ENCODE peak calls at places on chromosomes 13 and 19, in five cellular contexts. N, G, L, V and J are unnamed samples.

GRCh38 chr13:33799950-33800592 is 17.9 kb upstream of the RFC3 start:
- DNase-seq in N (peak; percentile 10), G (no peak), L (no peak), V (no peak), J (peak; percentile 74)

GRCh38 chr19:13849991-13850909 is 26.7 kb upstream of the NANOS3 start:
- DNase-seq in N (no peak), G (no peak), L (peak; percentile 79), V (no peak), J (peak; percentile 92)

GRCh38 chr19:1163283-1163933 is 10.7 kb downstream of the SBNO2 start:
- DNase-seq in N (no peak), G (no peak), L (no peak), V (no peak), J (no peak)

GRCh38 chr13:110307697-110308376 is 753 bp downstream of the COL4A2 start:
- DNase-seq in N (no peak), G (no peak), L (no peak), V (no peak), J (no peak)

GRCh38 chr13:113579686-113580085 is 4.9 kb upstream of the TFDP1 start:
- DNase-seq in N (no peak), G (no peak), L (no peak), V (peak; percentile 19), J (no peak)

GRCh38 chr13:112859817-112860190 is 109.2 kb upstream of the MCF2L start:
- DNase-seq in N (no peak), G (peak; percentile 62), L (peak; percentile 52), V (peak; percentile 32), J (peak; percentile 53)

GRCh38 chr13:42656136-42656535 is 82.2 kb downstream of the TNFSF11 start:
- DNase-seq in N (no peak), G (no peak), L (no peak), V (no peak), J (peak; percentile 28)

GRCh38 chr13:40164137-40164536 is 502.3 kb downstream of the FOXO1 start:
- DNase-seq in N (no peak), G (peak; percentile 61), L (no peak), V (no peak), J (no peak)

GRCh38 chr19:13974073-13974472 is 21.8 kb downstream of the DCAF15 start:
- DNase-seq in N (no peak), G (peak; percentile 59), L (no peak), V (peak; percentile 88), J (no peak)

GRCh38 chr19:47391510-47392223 is 27.7 kb downstream of the MEIS3 start:
- DNase-seq in N (no peak), G (peak; percentile 7), L (peak; percentile 58), V (peak; percentile 71), J (peak; percentile 88)

GRCh38 chr19:16566161-16566560 is 6.1 kb downstream of the SLC35E1 start:
- DNase-seq in N (no peak), G (no peak), L (no peak), V (no peak), J (no peak)

GRCh38 chr19:17673937-17674799 is 14.0 kb downstream of the UNC13A start:
- DNase-seq in N (no peak), G (no peak), L (no peak), V (no peak), J (no peak)

GRCh38 chr19:40147693-40148347 is 43.4 kb upstream of the MAP3K10 start:
- DNase-seq in N (peak; percentile 28), G (peak; percentile 10), L (no peak), V (no peak), J (peak; percentile 74)

GRCh38 chr13:93559718-93560117 is 333.1 kb downstream of the GPC6 start:
- DNase-seq in N (no peak), G (peak; percentile 96), L (no peak), V (no peak), J (no peak)

GRCh38 chr13:33229446-33230177 is 55.9 kb downstream of the STARD13 start:
- DNase-seq in N (no peak), G (no peak), L (no peak), V (no peak), J (no peak)

GRCh38 chr19:46753420-46754155 is 7.3 kb upstream of the STRN4 start:
- DNase-seq in N (no peak), G (no peak), L (peak; percentile 67), V (no peak), J (peak; percentile 51)

GRCh38 chr13:105573134-105573533 is 962.3 kb downstream of the EFNB2 start:
- DNase-seq in N (no peak), G (no peak), L (no peak), V (no peak), J (peak; percentile 11)

GRCh38 chr13:39106216-39106995 is 68.2 kb downstream of the NHLRC3 start:
- DNase-seq in N (no peak), G (no peak), L (no peak), V (no peak), J (no peak)

GRCh38 chr13:90032841-90033493 is 1314.5 kb upstream of the MIR17HG start:
- DNase-seq in N (no peak), G (no peak), L (no peak), V (no peak), J (no peak)

GRCh38 chr13:103098535-103098934 is 32.3 kb upstream of the SLC10A2 start:
- DNase-seq in N (no peak), G (no peak), L (no peak), V (no peak), J (no peak)

GRCh38 chr19:8866344-8866743 is 34.2 kb downstream of the MBD3L1 start:
- DNase-seq in N (no peak), G (no peak), L (no peak), V (no peak), J (no peak)

GRCh38 chr13:110496281-110496680 is 65.2 kb downstream of the RAB20 start:
- DNase-seq in N (no peak), G (no peak), L (no peak), V (no peak), J (no peak)

GRCh38 chr13:100269837-100270236 is 180.9 kb downstream of the PCCA start:
- DNase-seq in N (peak; percentile 16), G (no peak), L (peak; percentile 59), V (no peak), J (peak; percentile 31)

GRCh38 chr13:78024996-78025395 is 106.4 kb upstream of the EDNRB start:
- DNase-seq in N (no peak), G (no peak), L (no peak), V (no peak), J (no peak)

GRCh38 chr13:74575729-74576125 is 441.5 kb upstream of the KLF12 start:
- DNase-seq in N (no peak), G (no peak), L (peak; percentile 29), V (no peak), J (peak; percentile 80)

GRCh38 chr19:43594710-43595604 is 977 bp downstream of the IRGQ start:
- DNase-seq in N (no peak), G (peak; percentile 32), L (no peak), V (peak; percentile 52), J (peak; percentile 82)

GRCh38 chr13:70408865-70409264 is 300.6 kb upstream of the KLHL1 start:
- DNase-seq in N (no peak), G (no peak), L (no peak), V (no peak), J (no peak)

GRCh38 chr13:44762946-44763345 is 186.8 kb upstream of the TSC22D1 start:
- DNase-seq in N (no peak), G (no peak), L (no peak), V (no peak), J (no peak)

DNA sequence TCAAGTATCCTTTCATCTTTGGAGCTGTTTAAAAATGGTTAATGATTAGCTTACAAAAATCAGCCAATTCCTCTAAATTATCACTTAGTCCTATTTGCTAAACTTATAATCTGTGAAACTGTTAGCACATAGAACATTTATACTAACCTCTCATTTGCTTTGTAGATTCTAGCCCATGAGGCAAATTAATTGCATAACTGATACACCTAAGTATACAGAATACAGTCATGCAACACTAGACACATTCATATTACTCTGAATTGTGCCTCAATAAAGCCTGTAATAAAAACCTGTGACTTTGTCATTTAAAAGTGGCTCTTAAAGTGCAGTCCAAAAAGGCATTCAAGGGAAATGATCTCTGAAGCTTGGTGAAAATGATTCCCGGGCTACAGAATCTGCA is 21.0 kb downstream of the SERPINE3 start:
- DNase-seq in N (no peak), G (no peak), L (no peak), V (no peak), J (no peak)
- H3K4me3 ChIP-seq in N (no peak overlapping the region), G (no peak overlapping the region), L (no peak overlapping the region), V (no peak overlapping the region), J (no peak overlapping the region)

DNA sequence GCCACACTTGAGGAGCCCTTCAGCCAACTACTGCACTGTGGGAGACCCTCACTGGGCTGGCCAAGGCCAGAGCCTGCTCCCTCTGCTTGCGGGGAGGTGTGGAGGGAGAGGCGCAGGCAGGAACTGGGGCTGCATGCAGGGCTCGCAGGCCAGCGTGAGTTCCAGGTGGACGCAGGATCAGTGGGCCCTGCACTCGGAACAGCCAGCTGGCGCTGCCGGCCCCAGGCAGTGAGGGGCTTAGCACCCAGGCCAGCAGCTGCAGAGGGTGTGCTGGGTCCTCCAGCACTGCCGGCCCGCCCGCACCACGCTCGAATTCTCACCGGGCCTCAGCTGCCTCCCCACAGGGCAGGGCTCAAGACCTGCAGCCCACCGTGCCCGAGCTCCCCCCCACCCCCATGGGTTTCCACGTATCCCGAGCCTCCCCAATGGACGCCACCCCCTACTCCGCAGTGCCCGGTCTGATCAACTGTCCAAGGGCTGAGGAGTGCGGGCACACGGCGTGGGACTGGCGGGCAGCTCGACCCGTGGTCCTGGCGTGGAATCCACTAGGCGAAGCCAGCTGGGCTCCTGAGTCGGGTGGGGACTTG is 1293.8 kb upstream of the PCDH9 start:
- DNase-seq in N (no peak), G (no peak), L (no peak), V (no peak), J (no peak)
- H3K4me3 ChIP-seq in N (no peak overlapping the region), G (no peak overlapping the region), L (no peak overlapping the region), V (no peak overlapping the region), J (no peak overlapping the region)

GRCh38 chr19:58154287-58154678 is 3.7 kb upstream of the ZNF329 start:
- DNase-seq in N (no peak), G (no peak), L (peak; percentile 25), V (no peak), J (peak; percentile 50)
- H3K4me3 ChIP-seq in N (peak overlapping the region; percentile 85), G (peak overlapping the region; percentile 89), L (peak overlapping the region; percentile 86), V (no peak overlapping the region), J (peak overlapping the region; percentile 91)

GRCh38 chr19:7679017-7679720 is 1.5 kb upstream of the TRAPPC5 start:
- DNase-seq in N (no peak), G (no peak), L (no peak), V (peak; percentile 64), J (no peak)

GRCh38 chr19:7680606-7681335 is at the start of gene TRAPPC5:
- DNase-seq in N (no peak), G (peak; percentile 41), L (peak; percentile 67), V (peak; percentile 79), J (peak; percentile 93)

GRCh38 chr19:7679771-7680605 is 645 bp upstream of the TRAPPC5 start:
- DNase-seq in N (no peak), G (no peak), L (no peak), V (no peak), J (no peak)

GRCh38 chr19:7681336-7682174 is 922 bp downstream of the TRAPPC5 start:
- DNase-seq in N (peak; percentile 12), G (peak; percentile 31), L (peak; percentile 64), V (peak; percentile 54), J (peak; percentile 93)

DNA sequence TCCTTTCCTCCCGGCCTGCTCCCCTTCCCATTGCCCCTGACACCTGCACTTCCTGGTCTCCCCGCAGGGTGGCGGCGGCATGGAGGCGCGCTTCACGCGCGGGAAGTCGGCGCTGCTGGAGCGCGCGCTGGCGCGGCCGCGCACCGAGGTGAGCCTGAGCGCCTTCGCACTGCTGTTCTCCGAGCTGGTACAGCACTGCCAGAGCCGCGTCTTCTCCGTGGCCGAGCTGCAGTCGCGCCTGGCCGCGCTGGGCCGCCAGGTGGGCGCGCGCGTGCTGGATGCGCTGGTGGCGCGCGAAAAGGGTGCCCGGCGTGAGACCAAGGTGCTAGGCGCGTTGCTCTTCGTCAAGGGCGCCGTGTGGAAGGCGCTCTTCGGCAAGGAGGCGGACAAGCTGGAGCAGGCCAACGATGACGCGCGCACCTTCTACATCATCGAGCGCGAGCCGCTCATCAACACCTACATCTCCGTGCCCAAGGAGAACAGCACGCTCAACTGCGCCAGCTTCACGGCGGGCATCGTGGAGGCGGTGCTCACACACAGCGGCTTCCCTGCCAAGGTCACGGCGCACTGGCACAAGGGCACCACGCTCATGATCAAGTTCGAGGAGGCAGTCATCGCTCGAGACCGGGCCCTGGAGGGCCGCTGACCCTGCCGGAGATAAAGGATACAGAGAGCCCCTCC is 1.7 kb downstream of the TRAPPC5 start:
- DNase-seq in N (no peak), G (no peak), L (no peak), V (no peak), J (no peak)
- H3K4me3 ChIP-seq in N (peak overlapping the region; percentile 95), G (peak overlapping the region; percentile 100), L (peak overlapping the region; percentile 96), V (no peak overlapping the region), J (peak overlapping the region; percentile 95)